ENCODE peak calls at places on chromosomes 11 and 22, in six cellular contexts. One of them, this sample, is unnamed.

GRCh38 chr22:38062782-38063181 is 5.6 kb downstream of the PICK1 start:
- DNase-seq in K562: no peak
- DNase-seq in SK-N-SH: no peak
- DNase-seq in H1: no peak
- DNase-seq in HepG2: no peak
- DNase-seq in GM12878: no peak
- DNase-seq in this sample: no peak

GRCh38 chr11:131172011-131172410 is 198.4 kb upstream of the NTM start:
- DNase-seq in K562: no peak
- DNase-seq in SK-N-SH: no peak
- DNase-seq in H1: no peak
- DNase-seq in HepG2: no peak
- DNase-seq in GM12878: no peak
- DNase-seq in this sample: no peak

GRCh38 chr11:129315781-129316579 is 59.7 kb upstream of the BARX2 start:
- DNase-seq in K562: no peak
- DNase-seq in SK-N-SH: no peak
- DNase-seq in H1: no peak
- DNase-seq in HepG2: peak
- DNase-seq in GM12878: no peak
- DNase-seq in this sample: no peak

GRCh38 chr11:122743949-122744876 is 88.7 kb downstream of the UBASH3B start:
- DNase-seq in K562: no peak
- DNase-seq in SK-N-SH: no peak
- DNase-seq in H1: no peak
- DNase-seq in HepG2: no peak
- DNase-seq in GM12878: peak
- DNase-seq in this sample: peak

GRCh38 chr22:38247713-38248112 is 25.1 kb downstream of the TMEM184B start:
- DNase-seq in K562: no peak
- DNase-seq in SK-N-SH: no peak
- DNase-seq in H1: no peak
- DNase-seq in HepG2: no peak
- DNase-seq in GM12878: no peak
- DNase-seq in this sample: no peak

GRCh38 chr11:65700377-65700776 is 11.7 kb upstream of the KAT5 start:
- DNase-seq in K562: no peak
- DNase-seq in SK-N-SH: no peak
- DNase-seq in H1: no peak
- DNase-seq in HepG2: no peak
- DNase-seq in GM12878: no peak
- DNase-seq in this sample: no peak

GRCh38 chr22:21738081-21738480 is 2.5 kb upstream of the YPEL1 start:
- DNase-seq in K562: no peak
- DNase-seq in SK-N-SH: no peak
- DNase-seq in H1: no peak
- DNase-seq in HepG2: no peak
- DNase-seq in GM12878: no peak
- DNase-seq in this sample: no peak

GRCh38 chr22:47551438-47551788 is 789.0 kb downstream of the TBC1D22A start:
- DNase-seq in K562: no peak
- DNase-seq in SK-N-SH: no peak
- DNase-seq in H1: no peak
- DNase-seq in HepG2: no peak
- DNase-seq in GM12878: no peak
- DNase-seq in this sample: no peak

GRCh38 chr22:43008509-43008908 is 6.4 kb downstream of the PACSIN2 start:
- DNase-seq in K562: no peak
- DNase-seq in SK-N-SH: no peak
- DNase-seq in H1: no peak
- DNase-seq in HepG2: no peak
- DNase-seq in GM12878: no peak
- DNase-seq in this sample: no peak

GRCh38 chr22:42270178-42270511 is 308 bp downstream of the TCF20 start:
- DNase-seq in K562: peak
- DNase-seq in SK-N-SH: no peak
- DNase-seq in H1: no peak
- DNase-seq in HepG2: no peak
- DNase-seq in GM12878: no peak
- DNase-seq in this sample: peak

GRCh38 chr11:73647459-73648100 is 1.2 kb downstream of the PLEKHB1 start:
- DNase-seq in K562: peak
- DNase-seq in SK-N-SH: peak
- DNase-seq in H1: peak
- DNase-seq in HepG2: peak
- DNase-seq in GM12878: peak
- DNase-seq in this sample: peak

DNA sequence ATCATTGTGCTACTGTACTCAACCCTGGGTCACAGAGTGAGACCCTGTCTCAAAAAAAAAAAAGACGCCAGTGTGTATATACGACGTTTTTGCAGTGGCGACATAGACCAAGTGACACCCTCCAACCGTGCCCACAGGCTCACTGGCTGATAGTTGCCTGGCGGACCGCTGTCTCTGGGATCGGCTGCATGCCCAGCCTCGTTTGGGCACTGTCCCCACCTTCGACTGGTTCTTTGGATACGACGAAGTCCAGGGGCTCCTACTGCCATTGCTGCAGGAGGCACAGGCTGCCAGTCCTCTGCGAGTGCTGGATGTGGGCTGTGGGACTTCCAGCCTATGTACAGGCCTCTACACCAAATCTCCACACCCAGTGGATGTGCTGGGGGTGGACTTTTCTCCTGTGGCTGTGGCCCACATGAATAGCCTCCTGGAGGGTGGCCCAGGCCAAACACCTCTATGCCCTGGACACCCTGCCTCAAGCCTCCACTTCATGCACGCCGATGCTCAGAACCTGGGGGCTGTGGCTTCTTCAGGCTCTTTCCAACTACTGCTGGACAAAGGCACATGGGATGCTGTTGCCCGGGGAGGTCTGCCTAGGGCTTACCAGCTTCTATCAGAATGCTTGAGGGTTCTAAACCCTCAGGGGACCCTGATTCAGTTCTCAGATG is 1.3 kb downstream of the CSKMT start:
- DNase-seq in K562: no peak
- DNase-seq in SK-N-SH: no peak
- DNase-seq in H1: no peak
- DNase-seq in HepG2: no peak
- DNase-seq in GM12878: no peak
- DNase-seq in this sample: no peak
- TF ChIP-seq POLR2AphosphoS5 in K562: peak
- TF ChIP-seq POLR2AphosphoS5 in SK-N-SH: no peak
- TF ChIP-seq POLR2AphosphoS5 in H1: peak
- TF ChIP-seq POLR2AphosphoS5 in HepG2: no peak
- TF ChIP-seq POLR2AphosphoS5 in GM12878: peak
- TF ChIP-seq POLR2AphosphoS5 in this sample: no peak

DNA sequence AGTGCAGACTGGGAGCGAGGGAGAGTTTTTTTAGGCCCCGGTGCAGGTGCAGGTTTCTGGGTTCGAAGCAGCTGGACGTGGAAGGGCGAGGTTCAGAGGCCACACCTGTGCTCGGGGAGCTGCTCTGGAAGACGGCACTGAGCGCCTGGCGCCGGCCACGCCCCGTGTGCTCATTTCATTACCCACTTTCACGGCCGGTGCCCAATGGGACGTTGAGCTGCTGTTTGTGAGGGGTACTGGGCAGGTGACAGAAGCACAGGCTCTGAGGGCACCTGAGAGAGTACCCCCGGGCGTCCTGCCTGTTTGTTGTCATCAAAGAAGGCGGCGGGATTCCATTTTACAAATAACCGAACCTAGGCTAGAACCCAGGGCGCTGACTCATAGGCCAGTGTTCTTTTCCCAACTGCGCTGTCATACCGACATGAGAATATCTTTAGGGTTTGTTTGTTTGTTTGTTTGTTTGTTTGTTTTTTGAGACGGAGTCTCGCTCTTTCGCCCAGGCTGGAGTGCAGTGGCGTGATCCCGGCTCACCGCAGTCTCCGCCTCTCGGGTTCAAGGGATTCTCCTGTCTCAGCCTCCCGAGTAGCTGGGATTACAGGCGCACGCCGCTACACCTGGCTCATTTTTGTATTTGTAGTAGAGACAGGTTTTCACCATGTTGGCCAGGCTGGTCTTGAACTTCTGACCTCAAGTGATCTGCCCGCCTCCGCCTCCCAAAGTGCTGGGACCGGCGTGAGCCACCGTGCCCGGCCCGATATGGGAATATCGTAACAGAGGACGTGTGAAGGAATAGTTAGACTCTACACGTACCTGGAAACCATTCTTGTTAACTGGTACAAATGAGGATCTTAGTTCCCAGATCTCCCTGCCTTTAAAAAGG is 16.6 kb upstream of the SPTBN2 start:
- DNase-seq in K562: peak
- DNase-seq in SK-N-SH: no peak
- DNase-seq in H1: no peak
- DNase-seq in HepG2: no peak
- DNase-seq in GM12878: no peak
- DNase-seq in this sample: no peak
- TF ChIP-seq GABPA in K562: no peak
- TF ChIP-seq GABPA in SK-N-SH: no peak
- TF ChIP-seq GABPA in H1: no peak
- TF ChIP-seq GABPA in HepG2: no peak
- TF ChIP-seq GABPA in GM12878: no peak
- TF ChIP-seq GABPA in this sample: no peak

DNA sequence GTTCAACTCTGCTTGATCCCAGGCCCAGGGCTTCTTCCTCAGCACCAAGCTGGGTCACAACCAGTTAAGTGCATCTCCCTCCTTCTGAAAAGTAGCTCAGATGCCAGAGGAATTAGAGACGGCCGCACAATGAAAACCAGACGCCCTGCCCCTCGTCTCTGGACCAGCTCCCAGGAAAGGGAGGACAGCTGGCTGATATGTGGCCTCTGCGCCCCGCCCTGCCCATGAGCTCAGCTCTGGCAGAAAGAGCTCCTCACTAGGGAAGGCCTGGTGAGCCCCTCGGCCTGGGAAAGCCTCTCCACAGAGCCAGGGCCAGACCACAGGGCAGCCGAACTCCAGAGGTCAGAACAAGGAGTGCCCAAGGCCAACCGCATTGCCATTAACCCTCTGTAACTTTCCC is 18.1 kb upstream of the SCGB1A1 start:
- DNase-seq in K562: peak
- DNase-seq in SK-N-SH: peak
- DNase-seq in H1: no peak
- DNase-seq in HepG2: no peak
- DNase-seq in GM12878: no peak
- DNase-seq in this sample: no peak
- TF ChIP-seq POLR2AphosphoS5 in K562: no peak
- TF ChIP-seq POLR2AphosphoS5 in SK-N-SH: peak
- TF ChIP-seq POLR2AphosphoS5 in H1: no peak
- TF ChIP-seq POLR2AphosphoS5 in HepG2: no peak
- TF ChIP-seq POLR2AphosphoS5 in GM12878: no peak
- TF ChIP-seq POLR2AphosphoS5 in this sample: no peak

GRCh38 chr22:45014658-45015057 is 4.9 kb upstream of the PHF21B start:
- DNase-seq in K562: no peak
- DNase-seq in SK-N-SH: no peak
- DNase-seq in H1: no peak
- DNase-seq in HepG2: no peak
- DNase-seq in GM12878: no peak
- DNase-seq in this sample: no peak
- TF ChIP-seq GABPA in K562: no peak
- TF ChIP-seq GABPA in SK-N-SH: no peak
- TF ChIP-seq GABPA in H1: no peak
- TF ChIP-seq GABPA in HepG2: no peak
- TF ChIP-seq GABPA in GM12878: no peak
- TF ChIP-seq GABPA in this sample: no peak

GRCh38 chr11:11409224-11409623 is 56.2 kb upstream of the CSNK2A3 start:
- DNase-seq in K562: no peak
- DNase-seq in SK-N-SH: no peak
- DNase-seq in H1: no peak
- DNase-seq in HepG2: no peak
- DNase-seq in GM12878: no peak
- DNase-seq in this sample: no peak

GRCh38 chr11:11406652-11407051 is 53.6 kb upstream of the CSNK2A3 start:
- DNase-seq in K562: no peak
- DNase-seq in SK-N-SH: no peak
- DNase-seq in H1: no peak
- DNase-seq in HepG2: no peak
- DNase-seq in GM12878: no peak
- DNase-seq in this sample: no peak

GRCh38 chr11:11408436-11409221 is 55.6 kb upstream of the CSNK2A3 start:
- DNase-seq in K562: no peak
- DNase-seq in SK-N-SH: no peak
- DNase-seq in H1: no peak
- DNase-seq in HepG2: no peak
- DNase-seq in GM12878: no peak
- DNase-seq in this sample: no peak

GRCh38 chr11:11407738-11408084 is 54.7 kb upstream of the CSNK2A3 start:
- DNase-seq in K562: no peak
- DNase-seq in SK-N-SH: no peak
- DNase-seq in H1: no peak
- DNase-seq in HepG2: no peak
- DNase-seq in GM12878: no peak
- DNase-seq in this sample: no peak

DNA sequence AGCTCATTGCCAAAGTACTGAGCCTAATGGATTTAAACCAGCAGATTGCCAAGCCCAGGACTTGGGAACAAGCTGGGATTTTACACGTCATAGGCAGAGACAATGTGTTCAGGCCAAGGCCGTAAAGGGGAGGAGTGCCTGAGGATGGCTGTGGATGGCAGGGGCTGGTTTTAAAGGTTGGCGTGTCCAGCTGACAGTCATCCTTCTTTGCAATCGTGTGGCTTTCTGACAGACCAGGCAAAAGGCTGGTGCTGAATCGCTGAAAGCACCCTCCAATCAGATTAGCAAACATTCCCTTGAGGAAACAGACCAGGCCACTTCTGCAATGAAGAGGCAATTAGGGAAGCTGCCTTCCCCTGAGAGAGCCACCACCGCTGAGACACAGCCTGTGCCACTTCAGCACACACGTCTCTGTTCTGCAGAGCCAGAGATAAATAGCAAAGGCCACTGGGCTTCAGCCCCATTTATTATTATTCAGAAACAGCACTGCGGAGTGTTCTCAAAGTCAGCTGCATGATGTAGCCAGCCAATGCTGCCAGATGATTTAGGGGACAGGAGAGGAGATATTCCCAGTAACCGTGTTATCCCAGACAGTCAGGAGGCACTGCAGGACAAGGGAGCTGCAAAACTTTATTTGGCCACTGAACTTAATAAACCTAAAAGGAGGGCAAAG is 54.2 kb upstream of the CSNK2A3 start:
- DNase-seq in K562: no peak
- DNase-seq in SK-N-SH: peak
- DNase-seq in H1: no peak
- DNase-seq in HepG2: no peak
- DNase-seq in GM12878: no peak
- DNase-seq in this sample: no peak
- TF ChIP-seq POLR2AphosphoS5 in K562: no peak
- TF ChIP-seq POLR2AphosphoS5 in SK-N-SH: no peak
- TF ChIP-seq POLR2AphosphoS5 in H1: no peak
- TF ChIP-seq POLR2AphosphoS5 in HepG2: no peak
- TF ChIP-seq POLR2AphosphoS5 in GM12878: no peak
- TF ChIP-seq POLR2AphosphoS5 in this sample: no peak

GRCh38 chr11:15665368-15665871 is 550.7 kb downstream of the INSC start:
- DNase-seq in K562: no peak
- DNase-seq in SK-N-SH: no peak
- DNase-seq in H1: no peak
- DNase-seq in HepG2: peak
- DNase-seq in GM12878: no peak
- DNase-seq in this sample: no peak
- TF ChIP-seq GABPA in K562: no peak
- TF ChIP-seq GABPA in SK-N-SH: no peak
- TF ChIP-seq GABPA in H1: no peak
- TF ChIP-seq GABPA in HepG2: no peak
- TF ChIP-seq GABPA in GM12878: no peak
- TF ChIP-seq GABPA in this sample: no peak

This sample was measured in HL-60.